ENCODE peak calls at places on chromosomes 7 and 10, in eight cellular contexts. E, N, C, L, V, A, P and X are unnamed samples.

GRCh38 chr7:19202599-19202998 is 57.4 kb upstream of the FERD3L start:
- DNase-seq in E (no peak), V (no peak), L (no peak), C (no peak), N (no peak), P (no peak), A (no peak), X (no peak)

GRCh38 chr10:89591796-89592271 is 53.2 kb downstream of the PANK1 start:
- DNase-seq in E (no peak), A (no peak), P (no peak), L (no peak), V (no peak), C (no peak), N (no peak), X (no peak)

GRCh38 chr7:142459557-142459963 is 201.7 kb upstream of the PRSS58 start:
- DNase-seq in C (peak; percentile 50), L (peak; percentile 32), N (peak; percentile 41), A (peak; percentile 70), V (peak; percentile 63), E (no peak), P (peak; percentile 26), X (peak; percentile 82)

GRCh38 chr10:110436554-110437350 is 61.0 kb upstream of the DUSP5 start:
- DNase-seq in A (no peak), N (no peak), V (no peak), P (no peak), C (no peak), L (no peak), E (no peak), X (no peak)

GRCh38 chr10:101230185-101230917 is 1.1 kb upstream of the LBX1 start:
- DNase-seq in N (no peak), P (no peak), A (no peak), C (peak; percentile 59), V (no peak), E (no peak), L (no peak), X (no peak)

GRCh38 chr7:157463245-157463644 is 126.4 kb downstream of the DNAJB6 start:
- DNase-seq in N (no peak), V (no peak), L (no peak), P (no peak), C (no peak), E (no peak), A (no peak), X (no peak)

GRCh38 chr10:48496831-48497792 is 107.8 kb downstream of the ARHGAP22 start:
- DNase-seq in L (no peak), V (peak; percentile 14), P (no peak), N (peak; percentile 37), A (peak; percentile 7), E (no peak), C (peak; percentile 15), X (peak; percentile 54)

GRCh38 chr10:79346388-79347225 is 662 bp upstream of the PPIF start:
- DNase-seq in C (peak; percentile 45), A (peak; percentile 57), L (no peak), N (no peak), V (no peak), E (no peak), P (no peak), X (no peak)

GRCh38 chr10:113381906-113382562 is 170.8 kb upstream of the HABP2 start:
- DNase-seq in N (no peak), P (no peak), A (no peak), V (peak; percentile 58), L (peak; percentile 11), E (no peak), C (no peak), X (no peak)